ENCODE peak calls at places on chromosomes 2 and 18, in nine cellular contexts. B is osteoblast, A is OCI-LY7, N is tibial nerve, W is thoracic aorta, R is substantia nigra, G is tibial artery, H is prostate gland, M is lower lobe of right lung. L is an unnamed sample.

GRCh38 chr2:36477744-36478143 is 120.2 kb downstream of the FEZ2 start:
- DNase-seq in B (no peak), A (no peak), N (no peak), W (no peak), R (no peak), G (no peak), H (no peak), M (no peak), L (no peak)

GRCh38 chr2:76008001-76008702 is 297.4 kb upstream of the GCFC2 start:
- DNase-seq in B (no peak), A (no peak), N (no peak), W (no peak), R (no peak), G (no peak), H (peak; percentile 5), M (peak; percentile 45), L (no peak)

GRCh38 chr2:241950878-241951331 is 81.4 kb downstream of the RTP5 start:
- DNase-seq in B (peak; percentile 98), A (peak; percentile 61), N (peak; percentile 74), W (no peak), R (peak; percentile 68), G (peak; percentile 73), H (peak; percentile 63), M (peak; percentile 81), L (peak; percentile 78)

GRCh38 chr2:151632993-151633592 is 101.2 kb downstream of the NEB start:
- DNase-seq in B (no peak), A (peak; percentile 27), N (no peak), W (no peak), R (no peak), G (no peak), H (no peak), M (no peak), L (no peak)

GRCh38 chr2:101540518-101540917 is 65.6 kb upstream of the RFX8 start:
- DNase-seq in B (peak; percentile 71), A (no peak), N (no peak), W (no peak), R (no peak), G (no peak), H (no peak), M (no peak), L (no peak)

GRCh38 chr2:5978352-5978751 is 286.2 kb downstream of the SOX11 start:
- DNase-seq in B (no peak), A (no peak), N (no peak), W (no peak), R (no peak), G (no peak), H (no peak), M (no peak), L (no peak)

GRCh38 chr2:149692837-149693518 is 105.4 kb upstream of the MMADHC start:
- DNase-seq in B (peak; percentile 41), A (no peak), N (no peak), W (no peak), R (no peak), G (no peak), H (no peak), M (no peak), L (no peak)

GRCh38 chr2:100105678-100106054 is 36.7 kb downstream of the AFF3 start:
- DNase-seq in B (no peak), A (no peak), N (no peak), W (no peak), R (no peak), G (no peak), H (no peak), M (no peak), L (no peak)

GRCh38 chr18:75439356-75439755 is 11.9 kb upstream of the SMIM21 start:
- DNase-seq in B (no peak), A (no peak), N (no peak), W (no peak), R (no peak), G (no peak), H (no peak), M (no peak), L (no peak)

GRCh38 chr2:234444888-234445287 is 52.0 kb downstream of the ARL4C start:
- DNase-seq in B (peak; percentile 97), A (peak; percentile 71), N (no peak), W (no peak), R (no peak), G (no peak), H (no peak), M (no peak), L (no peak)

GRCh38 chr2:197309369-197310231 is 980 bp downstream of the ANKRD44 start:
- DNase-seq in B (peak; percentile 96), A (peak; percentile 63), N (no peak), W (no peak), R (peak; percentile 50), G (peak; percentile 72), H (peak; percentile 9), M (peak; percentile 63), L (no peak)
- H3K27ac ChIP-seq in B (no peak overlapping the region), A (peak overlapping the region; percentile 83), N (peak overlapping the region; percentile 88), W (peak overlapping the region; percentile 74), R (peak overlapping the region; percentile 83), G (peak overlapping the region; percentile 79), H (peak overlapping the region; percentile 82), M (peak overlapping the region; percentile 91), L (peak overlapping the region; percentile 65)

GRCh38 chr2:147025611-147026010 is 819.2 kb upstream of the ACVR2A start:
- DNase-seq in B (no peak), A (no peak), N (no peak), W (no peak), R (no peak), G (no peak), H (peak; percentile 8), M (no peak), L (no peak)
- H3K27ac ChIP-seq in B (peak overlapping the region; percentile 81), A (no peak overlapping the region), N (no peak overlapping the region), W (no peak overlapping the region), R (no peak overlapping the region), G (no peak overlapping the region), H (no peak overlapping the region), M (no peak overlapping the region), L (peak overlapping the region; percentile 80)

GRCh38 chr2:42102606-42103450 is 55.0 kb downstream of the PKDCC start:
- DNase-seq in B (peak; percentile 69), A (no peak), N (no peak), W (no peak), R (no peak), G (peak; percentile 78), H (no peak), M (peak; percentile 78), L (no peak)
- H3K27ac ChIP-seq in B (peak overlapping the region; percentile 63), A (no peak overlapping the region), N (peak overlapping the region; percentile 87), W (peak overlapping the region; percentile 80), R (peak overlapping the region; percentile 21), G (peak overlapping the region; percentile 79), H (peak overlapping the region; percentile 68), M (peak overlapping the region; percentile 88), L (no peak overlapping the region)

DNA sequence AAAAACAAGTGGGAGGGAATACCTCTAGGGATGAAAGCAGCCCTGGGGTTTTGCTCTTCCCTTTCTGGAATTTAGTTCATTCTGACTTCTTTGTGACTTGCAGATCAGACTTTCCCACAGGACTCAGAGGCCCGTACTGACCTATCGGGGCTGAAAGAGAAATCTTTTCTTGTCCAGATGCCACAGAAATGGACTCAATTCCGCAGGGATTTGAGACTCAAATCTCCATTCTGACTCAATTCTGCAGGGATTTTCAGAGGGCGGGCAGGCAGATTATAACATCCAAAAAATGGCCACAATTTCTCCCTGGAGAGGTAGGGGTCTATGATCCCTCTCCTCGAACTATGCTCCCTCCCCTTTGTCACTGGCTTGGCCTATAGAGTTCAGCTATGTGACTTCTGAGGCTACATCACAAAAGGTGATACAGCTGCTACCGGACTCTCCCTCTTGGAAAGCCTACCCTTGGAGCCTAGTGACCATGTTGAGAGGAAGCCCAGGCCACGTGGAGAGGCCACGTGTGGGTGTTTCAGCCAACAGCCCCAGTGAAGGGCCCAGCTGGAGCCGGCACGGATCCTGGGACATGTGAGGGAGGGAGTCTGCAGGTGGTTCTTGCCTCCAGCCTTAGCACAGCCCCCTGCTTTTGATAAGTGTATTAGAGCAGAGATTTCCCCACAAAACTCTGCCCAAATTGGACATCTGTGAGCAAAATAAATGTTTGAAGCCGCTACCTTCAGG is 4.8 kb upstream of the EFHD1 start:
- DNase-seq in B (peak; percentile 56), A (no peak), N (peak; percentile 57), W (no peak), R (peak; percentile 78), G (peak; percentile 80), H (no peak), M (no peak), L (no peak)
- H3K27ac ChIP-seq in B (no peak overlapping the region), A (no peak overlapping the region), N (peak overlapping the region; percentile 64), W (peak overlapping the region; percentile 26), R (peak overlapping the region; percentile 82), G (peak overlapping the region; percentile 60), H (no peak overlapping the region), M (no peak overlapping the region), L (no peak overlapping the region)